ENCODE peak calls at places on chromosomes 13 and 19, in eight cellular contexts. One of them, this sample, is unnamed.

GRCh38 chr13:110641055-110642015 is 26.0 kb downstream of the NAXD start:
- DNase-seq in heart left ventricle: no peak
- DNase-seq in EH: no peak
- DNase-seq in T-helper 1 cell: no peak
- DNase-seq in stimulated activated effector memory CD8-positive, alpha-beta T cell treated with anti-CD3 and anti-CD28 coated beads, Interleukin-12 subunit alpha, Interleukin-12 subunit beta, amount 100 ng/mL, for 72 hours: no peak
- DNase-seq in foreskin fibroblast: peak
- DNase-seq in stimulated activated CD4-positive, alpha-beta T cell treated with anti-CD3 and anti-CD28 coated beads, Interleukin-1b, Interleukin-23, amount 100 ng/mL, for 4 hours: no peak
- DNase-seq in astrocyte of the spinal cord: peak
- DNase-seq in this sample: no peak

GRCh38 chr19:58474997-58475713 is 997 bp upstream of the ZNF446 start:
- DNase-seq in heart left ventricle: no peak
- DNase-seq in EH: no peak
- DNase-seq in T-helper 1 cell: no peak
- DNase-seq in stimulated activated effector memory CD8-positive, alpha-beta T cell treated with anti-CD3 and anti-CD28 coated beads, Interleukin-12 subunit alpha, Interleukin-12 subunit beta, amount 100 ng/mL, for 72 hours: no peak
- DNase-seq in foreskin fibroblast: no peak
- DNase-seq in stimulated activated CD4-positive, alpha-beta T cell treated with anti-CD3 and anti-CD28 coated beads, Interleukin-1b, Interleukin-23, amount 100 ng/mL, for 4 hours: no peak
- DNase-seq in astrocyte of the spinal cord: no peak
- DNase-seq in this sample: no peak

GRCh38 chr19:53545271-53546065 is 7.5 kb downstream of the ZNF331 start:
- DNase-seq in heart left ventricle: no peak
- DNase-seq in EH: peak
- DNase-seq in T-helper 1 cell: no peak
- DNase-seq in stimulated activated effector memory CD8-positive, alpha-beta T cell treated with anti-CD3 and anti-CD28 coated beads, Interleukin-12 subunit alpha, Interleukin-12 subunit beta, amount 100 ng/mL, for 72 hours: no peak
- DNase-seq in foreskin fibroblast: peak
- DNase-seq in stimulated activated CD4-positive, alpha-beta T cell treated with anti-CD3 and anti-CD28 coated beads, Interleukin-1b, Interleukin-23, amount 100 ng/mL, for 4 hours: no peak
- DNase-seq in astrocyte of the spinal cord: peak
- DNase-seq in this sample: no peak

GRCh38 chr19:18160441-18160791 is 7.5 kb downstream of the PIK3R2 start:
- DNase-seq in heart left ventricle: peak
- DNase-seq in EH: no peak
- DNase-seq in T-helper 1 cell: no peak
- DNase-seq in stimulated activated effector memory CD8-positive, alpha-beta T cell treated with anti-CD3 and anti-CD28 coated beads, Interleukin-12 subunit alpha, Interleukin-12 subunit beta, amount 100 ng/mL, for 72 hours: no peak
- DNase-seq in foreskin fibroblast: peak
- DNase-seq in stimulated activated CD4-positive, alpha-beta T cell treated with anti-CD3 and anti-CD28 coated beads, Interleukin-1b, Interleukin-23, amount 100 ng/mL, for 4 hours: no peak
- DNase-seq in astrocyte of the spinal cord: no peak
- DNase-seq in this sample: no peak

GRCh38 chr13:33123066-33123940 is 107.1 kb downstream of the KL start:
- DNase-seq in heart left ventricle: peak
- DNase-seq in EH: peak
- DNase-seq in T-helper 1 cell: peak
- DNase-seq in stimulated activated effector memory CD8-positive, alpha-beta T cell treated with anti-CD3 and anti-CD28 coated beads, Interleukin-12 subunit alpha, Interleukin-12 subunit beta, amount 100 ng/mL, for 72 hours: no peak
- DNase-seq in foreskin fibroblast: peak
- DNase-seq in stimulated activated CD4-positive, alpha-beta T cell treated with anti-CD3 and anti-CD28 coated beads, Interleukin-1b, Interleukin-23, amount 100 ng/mL, for 4 hours: no peak
- DNase-seq in astrocyte of the spinal cord: no peak
- DNase-seq in this sample: no peak

GRCh38 chr19:56015756-56016155 is 29.2 kb downstream of the NLRP5 start:
- DNase-seq in heart left ventricle: no peak
- DNase-seq in EH: peak
- DNase-seq in T-helper 1 cell: no peak
- DNase-seq in stimulated activated effector memory CD8-positive, alpha-beta T cell treated with anti-CD3 and anti-CD28 coated beads, Interleukin-12 subunit alpha, Interleukin-12 subunit beta, amount 100 ng/mL, for 72 hours: no peak
- DNase-seq in foreskin fibroblast: peak
- DNase-seq in stimulated activated CD4-positive, alpha-beta T cell treated with anti-CD3 and anti-CD28 coated beads, Interleukin-1b, Interleukin-23, amount 100 ng/mL, for 4 hours: no peak
- DNase-seq in astrocyte of the spinal cord: no peak
- DNase-seq in this sample: no peak

GRCh38 chr13:24716011-24716410 is 35.8 kb downstream of the ATP12A start:
- DNase-seq in heart left ventricle: no peak
- DNase-seq in EH: no peak
- DNase-seq in T-helper 1 cell: no peak
- DNase-seq in stimulated activated effector memory CD8-positive, alpha-beta T cell treated with anti-CD3 and anti-CD28 coated beads, Interleukin-12 subunit alpha, Interleukin-12 subunit beta, amount 100 ng/mL, for 72 hours: no peak
- DNase-seq in foreskin fibroblast: no peak
- DNase-seq in stimulated activated CD4-positive, alpha-beta T cell treated with anti-CD3 and anti-CD28 coated beads, Interleukin-1b, Interleukin-23, amount 100 ng/mL, for 4 hours: no peak
- DNase-seq in astrocyte of the spinal cord: no peak
- DNase-seq in this sample: no peak

GRCh38 chr13:26977541-26977940 is 194.1 kb downstream of the USP12 start:
- DNase-seq in heart left ventricle: no peak
- DNase-seq in EH: peak
- DNase-seq in T-helper 1 cell: no peak
- DNase-seq in stimulated activated effector memory CD8-positive, alpha-beta T cell treated with anti-CD3 and anti-CD28 coated beads, Interleukin-12 subunit alpha, Interleukin-12 subunit beta, amount 100 ng/mL, for 72 hours: no peak
- DNase-seq in foreskin fibroblast: peak
- DNase-seq in stimulated activated CD4-positive, alpha-beta T cell treated with anti-CD3 and anti-CD28 coated beads, Interleukin-1b, Interleukin-23, amount 100 ng/mL, for 4 hours: no peak
- DNase-seq in astrocyte of the spinal cord: no peak
- DNase-seq in this sample: no peak

GRCh38 chr13:41505209-41505835 is 48.0 kb downstream of the RGCC start:
- DNase-seq in heart left ventricle: no peak
- DNase-seq in EH: peak
- DNase-seq in T-helper 1 cell: no peak
- DNase-seq in stimulated activated effector memory CD8-positive, alpha-beta T cell treated with anti-CD3 and anti-CD28 coated beads, Interleukin-12 subunit alpha, Interleukin-12 subunit beta, amount 100 ng/mL, for 72 hours: no peak
- DNase-seq in foreskin fibroblast: peak
- DNase-seq in stimulated activated CD4-positive, alpha-beta T cell treated with anti-CD3 and anti-CD28 coated beads, Interleukin-1b, Interleukin-23, amount 100 ng/mL, for 4 hours: no peak
- DNase-seq in astrocyte of the spinal cord: peak
- DNase-seq in this sample: no peak

GRCh38 chr19:862529-863304 is 3.3 kb downstream of the CFD start:
- DNase-seq in heart left ventricle: no peak
- DNase-seq in EH: peak
- DNase-seq in T-helper 1 cell: peak
- DNase-seq in stimulated activated effector memory CD8-positive, alpha-beta T cell treated with anti-CD3 and anti-CD28 coated beads, Interleukin-12 subunit alpha, Interleukin-12 subunit beta, amount 100 ng/mL, for 72 hours: peak
- DNase-seq in foreskin fibroblast: peak
- DNase-seq in stimulated activated CD4-positive, alpha-beta T cell treated with anti-CD3 and anti-CD28 coated beads, Interleukin-1b, Interleukin-23, amount 100 ng/mL, for 4 hours: peak
- DNase-seq in astrocyte of the spinal cord: peak
- DNase-seq in this sample: peak

GRCh38 chr13:93004919-93005318 is 221.7 kb upstream of the GPC6 start:
- DNase-seq in heart left ventricle: no peak
- DNase-seq in EH: no peak
- DNase-seq in T-helper 1 cell: no peak
- DNase-seq in stimulated activated effector memory CD8-positive, alpha-beta T cell treated with anti-CD3 and anti-CD28 coated beads, Interleukin-12 subunit alpha, Interleukin-12 subunit beta, amount 100 ng/mL, for 72 hours: no peak
- DNase-seq in foreskin fibroblast: no peak
- DNase-seq in stimulated activated CD4-positive, alpha-beta T cell treated with anti-CD3 and anti-CD28 coated beads, Interleukin-1b, Interleukin-23, amount 100 ng/mL, for 4 hours: no peak
- DNase-seq in astrocyte of the spinal cord: no peak
- DNase-seq in this sample: no peak

GRCh38 chr13:34577051-34577450 is 365.0 kb upstream of the NBEA start:
- DNase-seq in heart left ventricle: no peak
- DNase-seq in EH: peak
- DNase-seq in T-helper 1 cell: no peak
- DNase-seq in stimulated activated effector memory CD8-positive, alpha-beta T cell treated with anti-CD3 and anti-CD28 coated beads, Interleukin-12 subunit alpha, Interleukin-12 subunit beta, amount 100 ng/mL, for 72 hours: no peak
- DNase-seq in foreskin fibroblast: no peak
- DNase-seq in stimulated activated CD4-positive, alpha-beta T cell treated with anti-CD3 and anti-CD28 coated beads, Interleukin-1b, Interleukin-23, amount 100 ng/mL, for 4 hours: no peak
- DNase-seq in astrocyte of the spinal cord: peak
- DNase-seq in this sample: no peak

GRCh38 chr19:42422576-42423461 is 4.4 kb downstream of the LIPE start:
- DNase-seq in heart left ventricle: no peak
- DNase-seq in EH: no peak
- DNase-seq in T-helper 1 cell: peak
- DNase-seq in stimulated activated effector memory CD8-positive, alpha-beta T cell treated with anti-CD3 and anti-CD28 coated beads, Interleukin-12 subunit alpha, Interleukin-12 subunit beta, amount 100 ng/mL, for 72 hours: no peak
- DNase-seq in foreskin fibroblast: peak
- DNase-seq in stimulated activated CD4-positive, alpha-beta T cell treated with anti-CD3 and anti-CD28 coated beads, Interleukin-1b, Interleukin-23, amount 100 ng/mL, for 4 hours: peak
- DNase-seq in astrocyte of the spinal cord: no peak
- DNase-seq in this sample: peak

GRCh38 chr19:2050349-2050990 is 574 bp downstream of the MKNK2 start:
- DNase-seq in heart left ventricle: no peak
- DNase-seq in EH: no peak
- DNase-seq in T-helper 1 cell: no peak
- DNase-seq in stimulated activated effector memory CD8-positive, alpha-beta T cell treated with anti-CD3 and anti-CD28 coated beads, Interleukin-12 subunit alpha, Interleukin-12 subunit beta, amount 100 ng/mL, for 72 hours: no peak
- DNase-seq in foreskin fibroblast: peak
- DNase-seq in stimulated activated CD4-positive, alpha-beta T cell treated with anti-CD3 and anti-CD28 coated beads, Interleukin-1b, Interleukin-23, amount 100 ng/mL, for 4 hours: no peak
- DNase-seq in astrocyte of the spinal cord: no peak
- DNase-seq in this sample: no peak

GRCh38 chr13:98582947-98583346 is 6.0 kb upstream of the STK24 start:
- DNase-seq in heart left ventricle: no peak
- DNase-seq in EH: no peak
- DNase-seq in T-helper 1 cell: no peak
- DNase-seq in stimulated activated effector memory CD8-positive, alpha-beta T cell treated with anti-CD3 and anti-CD28 coated beads, Interleukin-12 subunit alpha, Interleukin-12 subunit beta, amount 100 ng/mL, for 72 hours: no peak
- DNase-seq in foreskin fibroblast: no peak
- DNase-seq in stimulated activated CD4-positive, alpha-beta T cell treated with anti-CD3 and anti-CD28 coated beads, Interleukin-1b, Interleukin-23, amount 100 ng/mL, for 4 hours: no peak
- DNase-seq in astrocyte of the spinal cord: no peak
- DNase-seq in this sample: no peak

GRCh38 chr13:20363604-20364003 is 131.5 kb upstream of the GJB6 start:
- DNase-seq in heart left ventricle: no peak
- DNase-seq in EH: no peak
- DNase-seq in T-helper 1 cell: no peak
- DNase-seq in stimulated activated effector memory CD8-positive, alpha-beta T cell treated with anti-CD3 and anti-CD28 coated beads, Interleukin-12 subunit alpha, Interleukin-12 subunit beta, amount 100 ng/mL, for 72 hours: no peak
- DNase-seq in foreskin fibroblast: no peak
- DNase-seq in stimulated activated CD4-positive, alpha-beta T cell treated with anti-CD3 and anti-CD28 coated beads, Interleukin-1b, Interleukin-23, amount 100 ng/mL, for 4 hours: no peak
- DNase-seq in astrocyte of the spinal cord: peak
- DNase-seq in this sample: no peak

GRCh38 chr13:30307966-30308290 is 577 bp upstream of the KATNAL1 start:
- DNase-seq in heart left ventricle: no peak
- DNase-seq in EH: no peak
- DNase-seq in T-helper 1 cell: no peak
- DNase-seq in stimulated activated effector memory CD8-positive, alpha-beta T cell treated with anti-CD3 and anti-CD28 coated beads, Interleukin-12 subunit alpha, Interleukin-12 subunit beta, amount 100 ng/mL, for 72 hours: no peak
- DNase-seq in foreskin fibroblast: no peak
- DNase-seq in stimulated activated CD4-positive, alpha-beta T cell treated with anti-CD3 and anti-CD28 coated beads, Interleukin-1b, Interleukin-23, amount 100 ng/mL, for 4 hours: no peak
- DNase-seq in astrocyte of the spinal cord: no peak
- DNase-seq in this sample: no peak

GRCh38 chr19:58001895-58002369 is 688 bp downstream of the ZNF606 start:
- DNase-seq in heart left ventricle: no peak
- DNase-seq in EH: peak
- DNase-seq in T-helper 1 cell: no peak
- DNase-seq in stimulated activated effector memory CD8-positive, alpha-beta T cell treated with anti-CD3 and anti-CD28 coated beads, Interleukin-12 subunit alpha, Interleukin-12 subunit beta, amount 100 ng/mL, for 72 hours: no peak
- DNase-seq in foreskin fibroblast: no peak
- DNase-seq in stimulated activated CD4-positive, alpha-beta T cell treated with anti-CD3 and anti-CD28 coated beads, Interleukin-1b, Interleukin-23, amount 100 ng/mL, for 4 hours: no peak
- DNase-seq in astrocyte of the spinal cord: peak
- DNase-seq in this sample: no peak

GRCh38 chr19:46232029-46232428 is 2.5 kb downstream of the IGFL1 start:
- DNase-seq in heart left ventricle: no peak
- DNase-seq in EH: no peak
- DNase-seq in T-helper 1 cell: no peak
- DNase-seq in stimulated activated effector memory CD8-positive, alpha-beta T cell treated with anti-CD3 and anti-CD28 coated beads, Interleukin-12 subunit alpha, Interleukin-12 subunit beta, amount 100 ng/mL, for 72 hours: no peak
- DNase-seq in foreskin fibroblast: no peak
- DNase-seq in stimulated activated CD4-positive, alpha-beta T cell treated with anti-CD3 and anti-CD28 coated beads, Interleukin-1b, Interleukin-23, amount 100 ng/mL, for 4 hours: no peak
- DNase-seq in astrocyte of the spinal cord: no peak
- DNase-seq in this sample: no peak

GRCh38 chr13:49806126-49806536 is 13.6 kb upstream of the KPNA3 start:
- DNase-seq in heart left ventricle: no peak
- DNase-seq in EH: no peak
- DNase-seq in T-helper 1 cell: no peak
- DNase-seq in stimulated activated effector memory CD8-positive, alpha-beta T cell treated with anti-CD3 and anti-CD28 coated beads, Interleukin-12 subunit alpha, Interleukin-12 subunit beta, amount 100 ng/mL, for 72 hours: no peak
- DNase-seq in foreskin fibroblast: peak
- DNase-seq in stimulated activated CD4-positive, alpha-beta T cell treated with anti-CD3 and anti-CD28 coated beads, Interleukin-1b, Interleukin-23, amount 100 ng/mL, for 4 hours: no peak
- DNase-seq in astrocyte of the spinal cord: no peak
- DNase-seq in this sample: no peak

GRCh38 chr13:113364371-113364932 is 522 bp upstream of the GRTP1 start:
- DNase-seq in heart left ventricle: no peak
- DNase-seq in EH: no peak
- DNase-seq in T-helper 1 cell: no peak
- DNase-seq in stimulated activated effector memory CD8-positive, alpha-beta T cell treated with anti-CD3 and anti-CD28 coated beads, Interleukin-12 subunit alpha, Interleukin-12 subunit beta, amount 100 ng/mL, for 72 hours: no peak
- DNase-seq in foreskin fibroblast: peak
- DNase-seq in stimulated activated CD4-positive, alpha-beta T cell treated with anti-CD3 and anti-CD28 coated beads, Interleukin-1b, Interleukin-23, amount 100 ng/mL, for 4 hours: peak
- DNase-seq in astrocyte of the spinal cord: no peak
- DNase-seq in this sample: no peak

GRCh38 chr19:13984875-13985741 is 21.0 kb downstream of the RFX1 start:
- DNase-seq in heart left ventricle: no peak
- DNase-seq in EH: no peak
- DNase-seq in T-helper 1 cell: no peak
- DNase-seq in stimulated activated effector memory CD8-positive, alpha-beta T cell treated with anti-CD3 and anti-CD28 coated beads, Interleukin-12 subunit alpha, Interleukin-12 subunit beta, amount 100 ng/mL, for 72 hours: no peak
- DNase-seq in foreskin fibroblast: no peak
- DNase-seq in stimulated activated CD4-positive, alpha-beta T cell treated with anti-CD3 and anti-CD28 coated beads, Interleukin-1b, Interleukin-23, amount 100 ng/mL, for 4 hours: no peak
- DNase-seq in astrocyte of the spinal cord: no peak
- DNase-seq in this sample: no peak

GRCh38 chr13:100808848-100809247 is 134.3 kb upstream of the TMTC4 start:
- DNase-seq in heart left ventricle: no peak
- DNase-seq in EH: no peak
- DNase-seq in T-helper 1 cell: no peak
- DNase-seq in stimulated activated effector memory CD8-positive, alpha-beta T cell treated with anti-CD3 and anti-CD28 coated beads, Interleukin-12 subunit alpha, Interleukin-12 subunit beta, amount 100 ng/mL, for 72 hours: no peak
- DNase-seq in foreskin fibroblast: no peak
- DNase-seq in stimulated activated CD4-positive, alpha-beta T cell treated with anti-CD3 and anti-CD28 coated beads, Interleukin-1b, Interleukin-23, amount 100 ng/mL, for 4 hours: no peak
- DNase-seq in astrocyte of the spinal cord: no peak
- DNase-seq in this sample: no peak

GRCh38 chr19:18340990-18341868 is 831 bp downstream of the PGPEP1 start:
- DNase-seq in heart left ventricle: peak
- DNase-seq in EH: peak
- DNase-seq in T-helper 1 cell: peak
- DNase-seq in stimulated activated effector memory CD8-positive, alpha-beta T cell treated with anti-CD3 and anti-CD28 coated beads, Interleukin-12 subunit alpha, Interleukin-12 subunit beta, amount 100 ng/mL, for 72 hours: peak
- DNase-seq in foreskin fibroblast: peak
- DNase-seq in stimulated activated CD4-positive, alpha-beta T cell treated with anti-CD3 and anti-CD28 coated beads, Interleukin-1b, Interleukin-23, amount 100 ng/mL, for 4 hours: peak
- DNase-seq in astrocyte of the spinal cord: peak
- DNase-seq in this sample: peak